ENCODE peak calls at places on chromosomes 6 and 20, in four cellular contexts. Y, T, M and V are unnamed samples.

GRCh38 chr6:34370371-34370770 is 22.1 kb downstream of the NUDT3 start:
- DNase-seq in Y (no peak), M (no peak), T (no peak), V (no peak)

GRCh38 chr20:49319204-49319809 is 41.5 kb upstream of the ZNFX1 start:
- DNase-seq in M (no peak), Y (no peak), T (no peak), V (no peak)

GRCh38 chr6:149079911-149080501 is 237.5 kb upstream of the TAB2 start:
- DNase-seq in T (no peak), M (no peak), Y (no peak), V (no peak)

GRCh38 chr6:144931172-144932035 is 646.3 kb downstream of the UTRN start:
- DNase-seq in Y (peak), T (peak), M (peak), V (peak)

GRCh38 chr6:42925248-42925857 is 3.9 kb upstream of the CNPY3 start:
- DNase-seq in M (no peak), Y (no peak), T (no peak), V (no peak)

GRCh38 chr6:140541288-140541687 is 1166.8 kb upstream of the CITED2 start:
- DNase-seq in T (no peak), M (no peak), Y (no peak), V (no peak)

GRCh38 chr6:44338228-44339122 is 4.0 kb upstream of the SPATS1 start:
- DNase-seq in Y (peak), T (peak), M (peak), V (peak)

GRCh38 chr20:44247676-44248419 is 740 bp downstream of the GDAP1L1 start:
- DNase-seq in Y (peak), T (no peak), M (peak), V (peak)

GRCh38 chr20:33119725-33120720 is 40.6 kb downstream of the BPIFB4 start:
- DNase-seq in Y (no peak), T (no peak), M (no peak), V (no peak)

GRCh38 chr6:52157301-52157930 is 28.8 kb upstream of the IL17A start:
- DNase-seq in Y (no peak), T (no peak), M (no peak), V (no peak)

GRCh38 chr20:42432931-42433330 is 756.8 kb downstream of the PTPRT start:
- DNase-seq in M (no peak), T (no peak), Y (no peak), V (no peak)

GRCh38 chr6:167678102-167679101 is 148.3 kb upstream of the AFDN start:
- DNase-seq in Y (peak), M (peak), T (no peak), V (no peak)

GRCh38 chr6:33710296-33711121 is 991 bp downstream of the UQCC2 start:
- DNase-seq in T (peak), M (no peak), Y (peak), V (no peak)

GRCh38 chr6:36368921-36369880 is 18.3 kb downstream of the ETV7 start:
- DNase-seq in T (no peak), Y (no peak), M (no peak), V (no peak)

GRCh38 chr6:3732345-3733141 is 19.0 kb downstream of the PXDC1 start:
- DNase-seq in T (peak), Y (peak), M (peak), V (peak)

GRCh38 chr20:51494241-51495110 is 48.0 kb downstream of the NFATC2 start:
- DNase-seq in Y (no peak), T (no peak), M (no peak), V (no peak)

GRCh38 chr6:38346291-38347079 is 293.2 kb downstream of the BTBD9 start:
- DNase-seq in Y (no peak), T (no peak), M (no peak), V (no peak)

GRCh38 chr6:111564482-111564945 is 41.2 kb downstream of the TRAF3IP2 start:
- DNase-seq in T (no peak), M (no peak), Y (no peak), V (no peak)

GRCh38 chr20:62495798-62496325 is 20.1 kb upstream of the GATA5 start:
- DNase-seq in Y (no peak), T (no peak), M (no peak), V (no peak)

GRCh38 chr6:18488526-18489270 is 101.5 kb downstream of the RNF144B start:
- DNase-seq in Y (no peak), M (no peak), T (no peak), V (no peak)

GRCh38 chr20:62393830-62394229 is 6.9 kb downstream of the RPS21 start:
- DNase-seq in T (no peak), M (no peak), Y (no peak), V (no peak)

GRCh38 chr20:23068283-23068682 is 17.8 kb downstream of the CD93 start:
- DNase-seq in M (no peak), T (no peak), Y (no peak), V (peak)

GRCh38 chr20:6818033-6818808 is 50.7 kb downstream of the BMP2 start:
- DNase-seq in Y (peak), T (no peak), M (no peak), V (no peak)

GRCh38 chr20:39880890-39881289 is 808.1 kb downstream of the MAFB start:
- DNase-seq in Y (no peak), T (no peak), M (peak), V (peak)

GRCh38 chr6:2854394-2854982 is 12.8 kb upstream of the SERPINB1 start:
- DNase-seq in Y (no peak), T (no peak), M (no peak), V (no peak)

GRCh38 chr20:58071991-58072390 is 156.5 kb downstream of the ANKRD60 start:
- DNase-seq in T (no peak), Y (no peak), M (no peak), V (no peak)

GRCh38 chr6:44321210-44321609 is 8.1 kb upstream of the AARS2 start:
- DNase-seq in Y (no peak), T (no peak), M (no peak), V (no peak)

GRCh38 chr20:52426856-52427255 is 235.3 kb upstream of the ZFP64 start:
- DNase-seq in Y (no peak), T (no peak), M (no peak), V (no peak)

GRCh38 chr20:44097521-44098255 is 89.3 kb downstream of the JPH2 start:
- DNase-seq in T (no peak), M (no peak), Y (no peak), V (no peak)

GRCh38 chr20:6485376-6485775 is 282.1 kb upstream of the BMP2 start:
- DNase-seq in Y (no peak), M (no peak), T (no peak), V (no peak)

GRCh38 chr20:16017656-16018055 is 555.6 kb downstream of the KIF16B start:
- DNase-seq in Y (no peak), M (no peak), T (no peak), V (no peak)

GRCh38 chr6:85166106-85166505 is 283.8 kb upstream of the NT5E start:
- DNase-seq in T (no peak), M (no peak), Y (no peak), V (no peak)

GRCh38 chr20:41308290-41308691 is 9.2 kb downstream of the ZHX3 start:
- DNase-seq in M (no peak), Y (no peak), T (no peak), V (no peak)

GRCh38 chr20:41655966-41656685 is 37.9 kb upstream of the CHD6 start:
- DNase-seq in T (no peak), M (peak), Y (no peak), V (no peak)

GRCh38 chr6:170370413-170370812 is 63.9 kb downstream of the FAM120B start:
- DNase-seq in M (no peak), Y (no peak), T (no peak), V (no peak)

GRCh38 chr6:84220809-84221409 is 6.5 kb downstream of the CEP162 start:
- DNase-seq in Y (peak), M (peak), T (peak), V (no peak)

GRCh38 chr6:7846971-7847818 is 63.4 kb downstream of the TXNDC5 start:
- DNase-seq in Y (no peak), T (no peak), M (no peak), V (no peak)

GRCh38 chr6:161273356-161273751 is 507 bp downstream of the AGPAT4 start:
- DNase-seq in T (peak), M (peak), Y (no peak), V (no peak)

GRCh38 chr20:1657556-1658334 is at the start of gene SIRPG:
- DNase-seq in Y (no peak), T (no peak), M (no peak), V (no peak)

GRCh38 chr6:124356276-124356810 is 552.7 kb downstream of the NKAIN2 start:
- DNase-seq in M (no peak), Y (no peak), T (no peak), V (no peak)
- H3K4me3 ChIP-seq in M (no peak), Y (no peak), T (no peak), V (no peak)

DNA sequence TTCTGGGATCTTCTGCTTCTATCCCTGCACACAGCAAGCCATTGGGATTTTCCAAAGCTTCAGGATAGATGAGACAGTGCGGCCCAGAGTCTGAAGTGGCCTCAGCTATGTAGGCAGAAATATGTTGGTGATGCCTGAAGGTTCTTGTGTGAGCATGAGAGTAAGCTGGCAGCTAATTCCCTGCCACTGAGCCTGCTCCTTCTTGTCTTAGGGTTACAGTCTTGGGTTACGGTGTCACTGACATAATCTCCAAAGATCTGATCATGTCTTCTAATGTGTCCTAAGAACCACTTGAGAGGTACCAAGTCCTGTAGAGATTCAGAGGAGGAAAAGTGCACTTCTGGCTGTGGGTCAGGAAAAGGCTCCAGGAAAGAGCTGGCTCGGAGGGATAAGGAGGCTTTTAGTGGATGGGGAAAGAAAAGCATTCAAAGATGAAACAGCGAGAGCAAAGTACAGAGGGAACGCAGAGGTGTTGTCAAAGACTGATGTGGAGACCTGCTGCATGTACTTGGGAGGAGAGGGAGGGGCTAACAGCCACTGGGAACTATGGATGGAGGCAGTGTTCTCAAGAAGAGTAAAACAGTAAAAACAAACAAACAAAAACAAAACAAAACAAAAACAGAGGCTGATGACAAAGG is 131.0 kb upstream of the MYLIP start:
- DNase-seq in M (no peak), Y (no peak), T (no peak), V (no peak)
- TF ChIP-seq EZH2phosphoT487 in M (no peak), Y (no peak), T (no peak), V (no peak)

GRCh38 chr20:60262967-60263603 is 304.9 kb downstream of the CDH26 start:
- DNase-seq in T (peak), M (peak), Y (peak), V (peak)
- H3K4me3 ChIP-seq in T (no peak), M (no peak), Y (no peak), V (no peak)

DNA sequence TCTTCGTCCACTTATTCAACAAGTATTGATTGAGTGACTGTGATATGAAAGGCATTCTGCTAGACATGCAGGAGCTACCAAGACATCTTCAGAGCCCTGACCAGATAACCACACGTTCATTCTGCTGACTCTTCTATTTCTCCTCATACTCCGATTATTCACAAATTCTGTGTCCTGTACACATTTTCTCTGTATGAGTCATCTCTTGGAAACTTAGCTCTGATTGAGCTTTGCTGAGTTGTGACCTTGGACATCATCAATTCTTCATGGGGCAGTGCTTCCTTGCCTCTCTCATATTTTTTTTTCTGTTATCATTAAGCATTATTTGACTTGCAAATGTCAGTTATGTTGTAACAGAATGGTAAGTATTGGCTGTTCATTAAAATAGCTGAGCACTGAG is 351.6 kb upstream of the CNR1 start:
- DNase-seq in M (no peak), Y (no peak), T (no peak), V (no peak)
- TF ChIP-seq EZH2phosphoT487 in M (no peak), Y (no peak), T (no peak), V (no peak)

GRCh38 chr6:108442770-108443520 is 117.8 kb upstream of the FOXO3 start:
- DNase-seq in M (no peak), T (no peak), Y (no peak), V (no peak)
- H3K4me3 ChIP-seq in M (no peak), T (no peak), Y (no peak), V (no peak)

GRCh38 chr20:63830821-63831593 is at the start of gene ZBTB46:
- DNase-seq in T (peak), Y (peak), M (peak), V (peak)
- TF ChIP-seq EZH2phosphoT487 in T (no peak), Y (no peak), M (no peak), V (no peak)